ENCODE peak calls at places on chromosome 1, in nine cellular contexts. R is H4, B is HTR-8/SVneo, Y is K562, Z is HS-5, L is aorta, P is GDM1, W is ovary, G is MCF 10A. M is an unnamed sample.

GRCh38 chr1:82284213-82284612 is 483.5 kb downstream of the ADGRL2 start:
- DNase-seq in L (no peak), W (no peak), Z (no peak), B (no peak), P (no peak), Y (no peak), G (peak), R (no peak), M (no peak)

GRCh38 chr1:57963545-57963944 is 539.7 kb upstream of the DAB1 start:
- DNase-seq in Y (no peak), L (no peak), B (no peak), P (no peak), W (no peak), G (no peak), R (no peak), Z (no peak), M (no peak)

GRCh38 chr1:238469146-238469601 is 578.5 kb upstream of the ZP4 start:
- DNase-seq in Y (no peak), P (no peak), Z (no peak), W (no peak), G (no peak), B (no peak), L (no peak), R (peak), M (no peak)

GRCh38 chr1:171901245-171901644 is 59.9 kb downstream of the DNM3 start:
- DNase-seq in Y (no peak), G (no peak), L (no peak), R (no peak), Z (no peak), P (no peak), W (no peak), B (no peak), M (no peak)

GRCh38 chr1:177282976-177283375 is 112.2 kb downstream of the BRINP2 start:
- DNase-seq in Y (no peak), P (no peak), L (no peak), G (no peak), W (no peak), R (no peak), Z (no peak), B (no peak), M (no peak)

GRCh38 chr1:66283583-66284041 is 250.3 kb upstream of the SGIP1 start:
- DNase-seq in Y (no peak), R (no peak), P (no peak), B (no peak), G (no peak), W (no peak), L (no peak), Z (no peak), M (no peak)

GRCh38 chr1:235067396-235068154 is 61.1 kb downstream of the TOMM20 start:
- DNase-seq in P (no peak), R (peak), L (peak), B (peak), W (peak), Z (peak), G (peak), Y (no peak), M (no peak)

GRCh38 chr1:155648207-155649147 is 38.5 kb downstream of the MSTO1 start:
- DNase-seq in Z (peak), W (no peak), L (peak), P (no peak), G (peak), B (peak), R (peak), Y (no peak), M (peak)